ENCODE peak calls at places on chromosomes 2 and 18, in four cellular contexts. One of them, this sample, is unnamed.

GRCh38 chr18:2293109-2293839 is 278.0 kb downstream of the METTL4 start:
- DNase-seq in GM12878: no peak
- DNase-seq in K562: no peak
- DNase-seq in HepG2: no peak
- DNase-seq in this sample: peak; percentile 55

GRCh38 chr2:1625281-1626001 is 118.9 kb downstream of the PXDN start:
- DNase-seq in GM12878: no peak
- DNase-seq in HepG2: no peak
- DNase-seq in K562: no peak
- DNase-seq in this sample: peak; percentile 81

GRCh38 chr18:46067431-46068007 is 4.5 kb downstream of the PSTPIP2 start:
- DNase-seq in K562: no peak
- DNase-seq in HepG2: peak; percentile 45
- DNase-seq in GM12878: no peak
- DNase-seq in this sample: no peak

GRCh38 chr2:200079356-200079755 is 124.0 kb downstream of the MAIP1 start:
- DNase-seq in GM12878: no peak
- DNase-seq in HepG2: no peak
- DNase-seq in K562: no peak
- DNase-seq in this sample: no peak

GRCh38 chr18:26489191-26489590 is 59.2 kb downstream of the KCTD1 start:
- DNase-seq in K562: no peak
- DNase-seq in HepG2: no peak
- DNase-seq in GM12878: no peak
- DNase-seq in this sample: no peak

GRCh38 chr2:158926478-158926948 is 41.9 kb upstream of the TANC1 start:
- DNase-seq in HepG2: peak; percentile 30
- DNase-seq in GM12878: no peak
- DNase-seq in K562: no peak
- DNase-seq in this sample: no peak

GRCh38 chr18:76234559-76234958 is 260.5 kb downstream of the ZNF516 start:
- DNase-seq in HepG2: no peak
- DNase-seq in K562: no peak
- DNase-seq in GM12878: no peak
- DNase-seq in this sample: no peak

GRCh38 chr2:26555246-26556133 is 77.6 kb upstream of the OTOF start:
- DNase-seq in K562: peak; percentile 47
- DNase-seq in GM12878: no peak
- DNase-seq in HepG2: peak; percentile 25
- DNase-seq in this sample: no peak

GRCh38 chr18:75896865-75897264 is 469.4 kb upstream of the SMIM21 start:
- DNase-seq in K562: no peak
- DNase-seq in GM12878: no peak
- DNase-seq in HepG2: peak; percentile 8
- DNase-seq in this sample: no peak

GRCh38 chr2:46184794-46185583 is 112.2 kb upstream of the EPAS1 start:
- DNase-seq in GM12878: no peak
- DNase-seq in K562: peak; percentile 41
- DNase-seq in HepG2: no peak
- DNase-seq in this sample: no peak

GRCh38 chr2:190318514-190318913 is 1.1 kb downstream of the HIBCH start:
- DNase-seq in K562: no peak
- DNase-seq in GM12878: no peak
- DNase-seq in HepG2: no peak
- DNase-seq in this sample: no peak

GRCh38 chr2:20622296-20622686 is 28.6 kb downstream of the HS1BP3 start:
- DNase-seq in K562: no peak
- DNase-seq in GM12878: no peak
- DNase-seq in HepG2: no peak
- DNase-seq in this sample: no peak

GRCh38 chr2:220665108-220665471 is 907.0 kb downstream of the EPHA4 start:
- DNase-seq in GM12878: no peak
- DNase-seq in HepG2: no peak
- DNase-seq in K562: no peak
- DNase-seq in this sample: no peak

GRCh38 chr2:207283356-207283755 is 117.6 kb upstream of the KLF7 start:
- DNase-seq in HepG2: no peak
- DNase-seq in GM12878: no peak
- DNase-seq in K562: no peak
- DNase-seq in this sample: no peak

GRCh38 chr18:36095936-36096519 is 28.7 kb upstream of the RPRD1A start:
- DNase-seq in GM12878: no peak
- DNase-seq in HepG2: peak; percentile 53
- DNase-seq in K562: peak; percentile 41
- DNase-seq in this sample: no peak

GRCh38 chr2:231684314-231685223 is 23.8 kb upstream of the PTMA start:
- DNase-seq in GM12878: no peak
- DNase-seq in K562: no peak
- DNase-seq in HepG2: no peak
- DNase-seq in this sample: no peak

GRCh38 chr2:231683907-231684306 is 24.4 kb upstream of the PTMA start:
- DNase-seq in GM12878: no peak
- DNase-seq in HepG2: no peak
- DNase-seq in K562: no peak
- DNase-seq in this sample: no peak

GRCh38 chr2:231687133-231687852 is 21.0 kb upstream of the PTMA start:
- DNase-seq in K562: peak; percentile 83
- DNase-seq in HepG2: peak; percentile 81
- DNase-seq in GM12878: no peak
- DNase-seq in this sample: peak; percentile 75

GRCh38 chr2:231686192-231687100 is 21.9 kb upstream of the PTMA start:
- DNase-seq in HepG2: no peak
- DNase-seq in GM12878: no peak
- DNase-seq in K562: no peak
- DNase-seq in this sample: no peak

DNA sequence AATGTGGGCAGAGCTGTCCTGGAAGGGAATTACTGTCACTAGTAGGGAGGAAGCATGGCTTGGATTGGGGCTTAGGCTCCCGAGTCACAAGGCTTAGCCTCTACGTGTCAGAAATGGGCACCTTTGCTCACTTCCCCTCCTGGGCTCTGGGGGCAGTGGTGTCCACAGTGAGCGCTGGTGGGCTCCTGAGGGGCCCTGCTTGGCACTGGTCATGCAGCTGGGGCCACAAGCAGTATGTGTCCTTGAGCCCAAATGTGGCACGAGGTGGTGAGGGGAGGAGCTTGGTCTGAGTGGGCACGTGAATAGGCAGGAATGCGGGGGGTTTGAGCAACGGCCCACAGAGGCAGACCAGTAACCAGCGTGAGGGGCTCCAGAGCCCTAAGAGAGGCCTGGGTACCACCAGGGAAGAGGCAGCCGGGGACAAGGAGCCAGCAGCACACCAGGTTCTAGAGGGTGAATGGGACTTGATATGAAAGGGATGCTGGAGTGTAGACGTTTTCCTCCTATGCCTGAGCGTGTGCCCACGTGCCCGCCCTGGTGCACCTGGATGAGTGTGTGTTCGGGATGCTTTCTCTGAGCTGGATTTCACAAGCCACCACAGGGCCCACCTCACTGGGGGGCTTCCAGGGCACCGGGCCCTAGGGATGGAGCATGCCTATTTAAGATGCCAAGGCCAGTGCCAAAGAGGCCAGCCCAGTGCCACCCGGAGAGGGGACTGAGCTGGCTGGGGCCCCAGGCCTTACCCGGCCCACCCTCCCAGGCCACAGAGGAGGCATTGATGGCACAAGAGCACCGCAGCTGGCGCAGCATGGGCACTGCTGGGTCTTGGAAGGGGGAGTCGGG is 22.8 kb upstream of the PTMA start:
- DNase-seq in K562: no peak
- DNase-seq in GM12878: no peak
- DNase-seq in HepG2: peak; percentile 61
- DNase-seq in this sample: no peak
- TF ChIP-seq HDAC6 in K562: no peak
- TF ChIP-seq HDAC6 in GM12878: no peak
- TF ChIP-seq HDAC6 in HepG2: no peak
- TF ChIP-seq HDAC6 in this sample: no peak

GRCh38 chr2:128304715-128305554 is 13.7 kb downstream of the HS6ST1 start:
- DNase-seq in GM12878: no peak
- DNase-seq in HepG2: peak; percentile 76
- DNase-seq in K562: no peak
- DNase-seq in this sample: no peak

GRCh38 chr2:128305555-128306080 is 13.1 kb downstream of the HS6ST1 start:
- DNase-seq in K562: no peak
- DNase-seq in GM12878: no peak
- DNase-seq in HepG2: no peak
- DNase-seq in this sample: no peak

GRCh38 chr2:128307595-128307994 is 11.1 kb downstream of the HS6ST1 start:
- DNase-seq in GM12878: no peak
- DNase-seq in HepG2: no peak
- DNase-seq in K562: no peak
- DNase-seq in this sample: no peak

GRCh38 chr2:128306931-128307460 is 11.7 kb downstream of the HS6ST1 start:
- DNase-seq in HepG2: no peak
- DNase-seq in K562: no peak
- DNase-seq in GM12878: no peak
- DNase-seq in this sample: no peak

GRCh38 chr2:128306081-128306930 is 12.4 kb downstream of the HS6ST1 start:
- DNase-seq in K562: peak; percentile 55
- DNase-seq in GM12878: no peak
- DNase-seq in HepG2: peak; percentile 95
- DNase-seq in this sample: no peak
- TF ChIP-seq HDAC6 in K562: no peak
- TF ChIP-seq HDAC6 in GM12878: no peak
- TF ChIP-seq HDAC6 in HepG2: no peak
- TF ChIP-seq HDAC6 in this sample: no peak

DNA sequence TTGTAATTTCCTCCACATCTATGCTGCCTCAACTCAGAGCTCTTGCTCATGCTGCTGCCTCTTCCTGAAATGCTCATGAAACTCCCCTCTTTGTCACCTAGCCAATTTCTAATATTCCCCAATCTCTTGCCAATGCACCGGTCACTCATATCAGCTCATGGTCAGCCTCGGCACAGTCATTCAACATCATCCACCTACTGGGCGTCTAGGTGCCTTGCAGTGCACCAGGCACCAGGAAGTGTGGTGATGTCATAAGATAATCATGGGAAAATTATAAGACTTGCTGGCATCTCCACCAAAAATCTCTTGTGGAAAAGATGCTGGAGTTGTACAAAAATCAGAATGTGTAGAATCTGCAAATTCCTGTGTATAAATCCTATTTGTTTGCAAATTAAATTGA is 52.6 kb upstream of the RAB27B start:
- DNase-seq in K562: no peak
- DNase-seq in HepG2: no peak
- DNase-seq in GM12878: no peak
- DNase-seq in this sample: no peak
- TF ChIP-seq HDAC6 in K562: no peak
- TF ChIP-seq HDAC6 in HepG2: no peak
- TF ChIP-seq HDAC6 in GM12878: no peak
- TF ChIP-seq HDAC6 in this sample: no peak

DNA sequence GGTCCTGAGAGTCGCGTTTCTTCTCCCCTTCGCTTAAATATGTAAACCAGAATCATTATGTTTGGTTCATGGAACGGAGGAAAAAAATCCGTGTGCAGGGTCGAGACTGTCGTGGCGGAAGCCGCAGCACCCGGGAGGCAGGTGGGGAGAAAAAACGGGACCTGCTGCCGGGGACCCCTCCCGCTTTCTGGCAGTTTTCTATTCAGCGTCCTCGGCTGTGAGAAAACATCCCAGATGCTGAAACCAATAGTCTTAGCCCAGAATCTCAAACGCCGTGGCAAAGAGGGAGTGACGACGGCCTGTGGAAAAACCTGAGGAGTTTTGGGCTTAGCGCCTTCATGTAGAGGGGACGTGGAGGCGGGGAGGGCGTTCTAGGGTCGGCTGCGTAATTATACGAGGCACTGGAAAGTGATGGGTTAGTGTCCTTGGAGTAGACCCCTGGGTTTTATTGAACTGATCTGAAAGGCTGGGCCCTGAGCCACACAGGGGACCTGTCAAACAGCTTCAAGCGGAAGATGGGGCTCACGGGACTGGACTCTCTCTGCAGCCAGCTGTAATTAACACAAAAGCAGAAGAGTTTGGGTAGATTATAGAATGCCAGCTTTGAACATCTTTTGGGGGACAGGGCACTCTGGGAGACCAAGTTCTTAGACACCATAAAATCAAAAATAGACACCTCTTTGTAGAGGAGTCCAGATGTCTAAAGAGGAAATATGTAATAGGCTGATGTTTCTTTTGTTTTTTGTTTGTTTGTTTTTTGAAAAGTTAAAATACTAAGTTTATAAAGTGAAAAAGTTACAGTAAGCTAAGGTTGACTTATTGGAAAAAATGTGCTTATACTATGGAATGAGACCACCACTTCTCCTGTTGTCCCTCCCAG is 834 bp upstream of the BUB1 start:
- DNase-seq in HepG2: no peak
- DNase-seq in K562: peak; percentile 41
- DNase-seq in GM12878: no peak
- DNase-seq in this sample: no peak
- TF ChIP-seq HDAC6 in HepG2: no peak
- TF ChIP-seq HDAC6 in K562: no peak
- TF ChIP-seq HDAC6 in GM12878: no peak
- TF ChIP-seq HDAC6 in this sample: no peak

GRCh38 chr2:83017366-83018090 is 1441.6 kb downstream of the SUCLG1 start:
- DNase-seq in K562: no peak
- DNase-seq in HepG2: no peak
- DNase-seq in GM12878: no peak
- DNase-seq in this sample: no peak
- TF ChIP-seq HDAC6 in K562: no peak
- TF ChIP-seq HDAC6 in HepG2: no peak
- TF ChIP-seq HDAC6 in GM12878: no peak
- TF ChIP-seq HDAC6 in this sample: no peak

GRCh38 chr2:11712866-11713265 is 33.6 kb upstream of the LPIN1 start:
- DNase-seq in K562: no peak
- DNase-seq in HepG2: no peak
- DNase-seq in GM12878: no peak
- DNase-seq in this sample: no peak
- TF ChIP-seq HDAC6 in K562: no peak
- TF ChIP-seq HDAC6 in HepG2: no peak
- TF ChIP-seq HDAC6 in GM12878: no peak
- TF ChIP-seq HDAC6 in this sample: no peak